ENCODE peak calls at places on chromosomes 6 and 20, in seven cellular contexts. Q is CD8-positive, alpha-beta T cell; P is SK-N-SH; R is upper lobe of right lung; B is CD4-positive, CD25-positive, alpha-beta regulatory T cell; D is IMR-90; Z is cardiac muscle cell. T is an unnamed sample. For H3K27me3, H3K36me3 and H3K4me1, the result is how much of the 10 kb centered on the place peaks cover.

GRCh38 chr6:7910654-7911344 is at the start of gene TXNDC5:
- DNase-seq in Q (peak), P (peak), R (peak), B (peak), D (peak), Z (peak), T (peak)

GRCh38 chr6:73391735-73392134 is 2.9 kb upstream of the DDX43 start:
- DNase-seq in Q (no peak), P (no peak), R (no peak), B (no peak), D (no peak), Z (no peak), T (no peak)

GRCh38 chr6:27260339-27260738 is 12.8 kb downstream of the PRSS16 start:
- DNase-seq in Q (no peak), P (no peak), R (no peak), B (no peak), D (no peak), Z (peak), T (no peak)

GRCh38 chr6:161094904-161095440 is 103.4 kb downstream of the MAP3K4 start:
- DNase-seq in Q (no peak), P (no peak), R (no peak), B (no peak), D (no peak), Z (no peak), T (no peak)

GRCh38 chr20:4147319-4147718 is 132.0 kb upstream of the RNF24 start:
- DNase-seq in Q (no peak), P (no peak), R (no peak), B (no peak), D (no peak), Z (no peak), T (no peak)

GRCh38 chr6:35496851-35497570 is at the start of gene TEAD3:
- DNase-seq in Q (peak), P (peak), R (peak), B (peak), D (peak), Z (peak), T (no peak)

GRCh38 chr6:97947841-97948240 is 664.8 kb upstream of the MMS22L start:
- DNase-seq in Q (no peak), P (peak), R (no peak), B (no peak), D (peak), Z (peak), T (no peak)

GRCh38 chr6:96086745-96087144 is 71.0 kb downstream of the FUT9 start:
- DNase-seq in Q (no peak), P (no peak), R (no peak), B (no peak), D (no peak), Z (no peak), T (no peak)

GRCh38 chr20:23128461-23129125 is 42.5 kb upstream of the CD93 start:
- DNase-seq in Q (no peak), P (no peak), R (no peak), B (no peak), D (no peak), Z (no peak), T (no peak)

GRCh38 chr6:142819603-142820335 is 125.2 kb downstream of the HIVEP2 start:
- DNase-seq in Q (no peak), P (no peak), R (no peak), B (peak), D (peak), Z (peak), T (no peak)

GRCh38 chr6:125002090-125002741 is 40.0 kb downstream of the RNF217 start:
- DNase-seq in Q (no peak), P (no peak), R (no peak), B (no peak), D (peak), Z (peak), T (no peak)

GRCh38 chr20:7742479-7742878 is 197.8 kb downstream of the HAO1 start:
- DNase-seq in Q (no peak), P (no peak), R (no peak), B (no peak), D (peak), Z (peak), T (no peak)

GRCh38 chr20:63133481-63134091 is 82.3 kb downstream of the YTHDF1 start:
- DNase-seq in Q (no peak), P (no peak), R (peak), B (no peak), D (no peak), Z (no peak), T (no peak)

GRCh38 chr6:111087871-111088667 is 766 bp downstream of the SLC16A10 start:
- DNase-seq in Q (peak), P (peak), R (peak), B (peak), D (no peak), Z (peak), T (no peak)

GRCh38 chr20:17621229-17621968 is 51.5 kb downstream of the DSTN start:
- DNase-seq in Q (no peak), P (peak), R (peak), B (no peak), D (no peak), Z (no peak), T (no peak)

GRCh38 chr20:51132286-51132810 is 109.4 kb upstream of the KCNG1 start:
- DNase-seq in Q (no peak), P (no peak), R (no peak), B (no peak), D (peak), Z (peak), T (peak)

GRCh38 chr6:116557863-116558262 is 4.3 kb downstream of the CALHM4 start:
- DNase-seq in Q (no peak), P (no peak), R (no peak), B (no peak), D (peak), Z (peak), T (no peak)

GRCh38 chr6:166223091-166223490 is 55.4 kb upstream of the TBXT start:
- DNase-seq in Q (no peak), P (no peak), R (no peak), B (no peak), D (no peak), Z (peak), T (no peak)

GRCh38 chr6:77474286-77474956 is 11.1 kb upstream of the HTR1B start:
- DNase-seq in Q (no peak), P (no peak), R (no peak), B (no peak), D (no peak), Z (no peak), T (no peak)

GRCh38 chr6:38337819-38338465 is 301.8 kb downstream of the BTBD9 start:
- DNase-seq in Q (no peak), P (no peak), R (no peak), B (no peak), D (peak), Z (peak), T (no peak)

GRCh38 chr6:47862731-47863130 is 80.9 kb downstream of the OPN5 start:
- DNase-seq in Q (no peak), P (no peak), R (no peak), B (no peak), D (no peak), Z (no peak), T (no peak)

GRCh38 chr20:31975874-31976273 is 7.9 kb downstream of the XKR7 start:
- DNase-seq in Q (no peak), P (no peak), R (no peak), B (no peak), D (no peak), Z (no peak), T (no peak)

GRCh38 chr20:13364278-13365170 is 143.4 kb downstream of the ISM1 start:
- DNase-seq in Q (no peak), P (no peak), R (no peak), B (no peak), D (no peak), Z (no peak), T (no peak)

GRCh38 chr6:8054276-8054675 is 9.9 kb downstream of the BLOC1S5 start:
- DNase-seq in Q (no peak), P (no peak), R (no peak), B (no peak), D (peak), Z (peak), T (no peak)

GRCh38 chr6:116577486-116577885 is 6.2 kb downstream of the RWDD1 start:
- DNase-seq in Q (no peak), P (no peak), R (no peak), B (no peak), D (no peak), Z (no peak), T (no peak)

GRCh38 chr6:118784641-118785164 is 109.2 kb upstream of the ASF1A start:
- DNase-seq in Q (no peak), P (peak), R (no peak), B (no peak), D (peak), Z (peak), T (no peak)

GRCh38 chr6:10033223-10033829 is 381.5 kb downstream of the TFAP2A start:
- DNase-seq in Q (no peak), P (no peak), R (no peak), B (no peak), D (no peak), Z (peak), T (no peak)

GRCh38 chr6:309947-310346 is 17.7 kb downstream of the DUSP22 start:
- DNase-seq in Q (no peak), P (no peak), R (peak), B (no peak), D (no peak), Z (no peak), T (no peak)

GRCh38 chr6:157285422-157285779 is 37.9 kb downstream of the TMEM242 start:
- DNase-seq in Q (no peak), P (no peak), R (no peak), B (no peak), D (no peak), Z (no peak), T (no peak)

GRCh38 chr6:54690596-54690995 is 156.0 kb upstream of the FAM83B start:
- DNase-seq in Q (no peak), P (no peak), R (no peak), B (no peak), D (no peak), Z (no peak), T (no peak)

GRCh38 chr6:25298508-25298834 is 19.3 kb downstream of the CARMIL1 start:
- DNase-seq in Q (no peak), P (no peak), R (no peak), B (no peak), D (no peak), Z (no peak), T (no peak)

GRCh38 chr6:33958863-33959651 is 155.3 kb upstream of the MLN start:
- DNase-seq in Q (no peak), P (no peak), R (peak), B (no peak), D (no peak), Z (no peak), T (no peak)

GRCh38 chr20:50810063-50810462 is 15.2 kb downstream of the BCAS4 start:
- DNase-seq in Q (no peak), P (no peak), R (no peak), B (no peak), D (no peak), Z (no peak), T (no peak)

GRCh38 chr6:129621252-129621651 is 88.7 kb downstream of the ARHGAP18 start:
- DNase-seq in Q (peak), P (no peak), R (no peak), B (no peak), D (no peak), Z (no peak), T (no peak)

GRCh38 chr6:13014551-13015378 is 298.2 kb downstream of the PHACTR1 start:
- DNase-seq in Q (no peak), P (peak), R (peak), B (no peak), D (no peak), Z (no peak), T (no peak)

GRCh38 chr6:47160702-47161101 is 118.6 kb upstream of the ADGRF1 start:
- DNase-seq in Q (no peak), P (no peak), R (no peak), B (no peak), D (no peak), Z (no peak), T (no peak)

DNA sequence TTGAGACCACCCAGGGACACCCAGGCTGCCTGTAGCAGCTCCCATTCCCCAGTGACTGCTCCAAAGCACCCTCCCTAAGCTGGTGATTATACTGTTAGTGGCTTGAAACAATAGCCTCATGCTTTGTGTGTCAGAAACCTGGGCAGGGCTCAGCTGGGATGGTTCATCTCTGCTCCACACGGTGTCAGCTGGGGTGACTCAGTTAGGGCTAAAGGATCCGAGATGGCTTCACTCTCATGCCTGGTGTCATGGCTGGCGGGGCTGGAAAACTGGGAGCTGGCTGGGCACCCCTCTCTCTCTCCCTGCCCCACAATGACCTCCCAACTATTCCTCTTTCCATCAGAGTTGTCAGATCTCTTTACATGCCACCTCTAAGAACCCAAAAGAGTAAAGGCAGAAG is 44.4 kb downstream of the ANKRD60 start:
- DNase-seq in Q (no peak), P (no peak), R (no peak), B (no peak), D (no peak), Z (no peak), T (no peak)
- H3K27me3 ChIP-seq in Q (under half), P (under half), R (under half), B (under half), D (under half), Z (under half), T (under half)

GRCh38 chr20:35854697-35855434 is 83.1 kb downstream of the PHF20 start:
- DNase-seq in Q (no peak), P (no peak), R (no peak), B (no peak), D (peak), Z (no peak), T (no peak)

GRCh38 chr20:35845561-35845960 is 73.7 kb downstream of the PHF20 start:
- DNase-seq in Q (no peak), P (no peak), R (no peak), B (no peak), D (peak), Z (no peak), T (no peak)

DNA sequence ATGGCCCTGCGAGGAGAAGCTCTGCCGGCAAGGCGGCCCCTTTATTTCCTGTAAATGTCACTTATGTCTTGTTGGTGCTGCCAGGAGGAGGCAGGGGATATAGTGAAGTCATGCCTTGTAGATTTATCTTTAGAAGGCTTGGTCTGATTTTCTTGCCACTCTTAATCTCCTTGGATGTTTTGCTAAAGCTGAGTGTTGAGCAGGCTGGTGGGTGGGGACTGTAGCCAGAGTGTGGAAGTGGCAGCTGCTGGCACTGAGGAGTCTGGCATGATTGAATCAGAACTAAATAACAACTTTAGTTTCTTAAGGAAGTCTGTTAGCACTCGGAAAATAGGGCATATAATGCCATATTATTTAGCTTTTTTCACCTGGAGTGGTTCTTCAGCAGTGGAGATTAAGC is 77.9 kb downstream of the PHF20 start:
- DNase-seq in Q (no peak), P (no peak), R (no peak), B (no peak), D (no peak), Z (no peak), T (no peak)
- H3K36me3 ChIP-seq in Q (under half), P (under half), R (under half), B (half or more), D (under half), Z (under half), T (under half)

GRCh38 chr6:6543181-6543879 is 45.2 kb upstream of the LY86 start:
- DNase-seq in Q (no peak), P (no peak), R (no peak), B (no peak), D (no peak), Z (no peak), T (no peak)

GRCh38 chr6:6546318-6547110 is 42.0 kb upstream of the LY86 start:
- DNase-seq in Q (peak), P (peak), R (peak), B (peak), D (peak), Z (peak), T (no peak)

GRCh38 chr6:6545616-6546317 is 42.8 kb upstream of the LY86 start:
- DNase-seq in Q (no peak), P (peak), R (no peak), B (no peak), D (no peak), Z (no peak), T (no peak)

GRCh38 chr6:6538301-6538700 is 50.2 kb upstream of the LY86 start:
- DNase-seq in Q (no peak), P (no peak), R (no peak), B (no peak), D (no peak), Z (no peak), T (no peak)

DNA sequence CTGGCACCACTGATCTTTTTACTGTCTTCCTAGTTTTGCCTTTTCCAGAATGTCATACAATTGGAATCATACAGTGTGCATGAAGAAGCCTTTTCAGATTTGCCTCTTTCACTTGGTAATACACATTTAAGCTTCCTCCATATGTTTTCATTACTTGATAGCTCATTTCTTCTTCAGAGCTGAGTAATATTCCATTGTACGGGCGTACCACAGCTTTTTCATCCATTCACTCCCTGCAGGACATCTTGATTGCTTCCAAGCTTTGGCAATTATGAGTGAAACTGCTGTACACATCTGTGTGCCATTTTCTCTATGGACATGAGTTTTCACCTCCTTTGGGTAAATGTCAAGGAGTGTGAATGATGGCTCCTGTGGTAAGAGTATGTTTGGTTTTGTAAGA is 46.2 kb upstream of the LY86 start:
- DNase-seq in Q (no peak), P (no peak), R (no peak), B (no peak), D (no peak), Z (no peak), T (no peak)
- H3K4me1 ChIP-seq in Q (under half), P (under half), R (under half), B (under half), D (under half), Z (under half), T (under half)

DNA sequence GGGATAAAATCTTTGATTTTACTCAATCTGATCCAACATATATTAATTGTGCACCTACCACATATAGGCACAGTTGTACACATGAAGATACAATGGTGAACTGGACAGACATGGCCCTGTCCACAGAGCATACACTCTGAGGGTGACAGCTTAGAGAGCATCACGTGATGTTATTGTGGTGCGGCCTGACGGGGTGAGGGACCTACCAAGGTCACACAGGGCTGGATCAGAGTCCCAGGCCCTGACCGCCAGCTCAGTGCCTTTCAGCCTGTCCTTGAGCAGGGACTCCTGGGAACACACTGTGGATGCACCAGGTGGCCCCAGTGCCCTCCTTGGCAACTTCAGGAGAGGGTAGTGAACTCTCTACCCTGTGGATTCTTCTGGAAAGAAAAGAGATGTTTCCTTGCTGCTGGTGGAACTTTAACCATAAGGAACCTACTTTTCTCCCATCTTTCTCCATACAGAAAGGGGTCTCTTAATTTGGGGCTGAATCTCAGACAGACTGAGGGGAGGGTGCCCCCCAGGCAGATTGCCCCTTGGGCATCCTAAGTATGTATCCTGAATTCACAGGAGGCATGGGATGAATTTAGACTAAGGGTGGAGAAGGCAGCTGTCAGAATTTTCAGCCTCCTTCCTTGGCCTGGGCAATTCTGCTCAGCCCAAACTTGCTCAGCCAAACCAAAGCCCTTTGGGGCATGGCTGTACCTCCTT is 26.5 kb downstream of the PCK1 start:
- DNase-seq in Q (no peak), P (no peak), R (no peak), B (no peak), D (no peak), Z (no peak), T (no peak)
- H3K27me3 ChIP-seq in Q (under half), P (under half), R (under half), B (under half), D (under half), Z (under half), T (under half)

GRCh38 chr20:53569606-53570307 is 23.9 kb downstream of the ZNF217 start:
- DNase-seq in Q (no peak), P (no peak), R (no peak), B (no peak), D (no peak), Z (no peak), T (peak)
- H3K36me3 ChIP-seq in Q (under half), P (half or more), R (half or more), B (half or more), D (half or more), Z (half or more), T (half or more)

GRCh38 chr6:31446481-31446880 is 43.1 kb downstream of the MICA start:
- DNase-seq in Q (no peak), P (no peak), R (no peak), B (no peak), D (peak), Z (peak), T (no peak)
- H3K4me1 ChIP-seq in Q (under half), P (under half), R (under half), B (under half), D (under half), Z (under half), T (under half)

GRCh38 chr20:48599748-48600469 is 227.9 kb downstream of the PREX1 start:
- DNase-seq in Q (no peak), P (no peak), R (peak), B (no peak), D (no peak), Z (no peak), T (no peak)
- H3K27me3 ChIP-seq in Q (under half), P (under half), R (under half), B (under half), D (under half), Z (under half), T (under half)

GRCh38 chr20:36497856-36498255 is 43.5 kb upstream of the MYL9 start:
- DNase-seq in Q (no peak), P (no peak), R (no peak), B (no peak), D (no peak), Z (peak), T (no peak)

GRCh38 chr20:36498386-36499179 is 42.7 kb upstream of the MYL9 start:
- DNase-seq in Q (no peak), P (no peak), R (no peak), B (no peak), D (no peak), Z (no peak), T (no peak)

GRCh38 chr20:36499211-36499610 is 42.1 kb upstream of the MYL9 start:
- DNase-seq in Q (no peak), P (no peak), R (no peak), B (no peak), D (no peak), Z (no peak), T (no peak)

GRCh38 chr20:36499723-36500501 is 41.4 kb upstream of the MYL9 start:
- DNase-seq in Q (no peak), P (no peak), R (no peak), B (no peak), D (peak), Z (no peak), T (no peak)

GRCh38 chr20:36496707-36497669 is 44.3 kb upstream of the MYL9 start:
- DNase-seq in Q (no peak), P (no peak), R (no peak), B (no peak), D (no peak), Z (no peak), T (no peak)
- H3K36me3 ChIP-seq in Q (under half), P (under half), R (half or more), B (under half), D (half or more), Z (under half), T (under half)

T was measured in vagina.